ENCODE peak calls at places on chromosome 14, in seven cellular contexts. One of them, this sample, is unnamed. For H3K4me1, the result is how much of the 10 kb centered on the place peaks cover.

GRCh38 chr14:51369814-51370213 is 129.8 kb downstream of the TMX1 start:
- DNase-seq in psoas muscle: no peak
- DNase-seq in adipocyte: no peak
- DNase-seq in mammary epithelial cell: no peak
- DNase-seq in heart right ventricle: no peak
- DNase-seq in stomach: no peak
- DNase-seq in Peyer's patch: no peak
- DNase-seq in this sample: no peak

GRCh38 chr14:49766839-49767238 is 1.1 kb upstream of the KLHDC2 start:
- DNase-seq in psoas muscle: no peak
- DNase-seq in adipocyte: peak
- DNase-seq in mammary epithelial cell: peak
- DNase-seq in heart right ventricle: no peak
- DNase-seq in stomach: no peak
- DNase-seq in Peyer's patch: no peak
- DNase-seq in this sample: no peak

GRCh38 chr14:53055003-53055402 is 98.1 kb downstream of the DDHD1 start:
- DNase-seq in psoas muscle: no peak
- DNase-seq in adipocyte: peak
- DNase-seq in mammary epithelial cell: peak
- DNase-seq in heart right ventricle: no peak
- DNase-seq in stomach: no peak
- DNase-seq in Peyer's patch: no peak
- DNase-seq in this sample: no peak

GRCh38 chr14:89041245-89041585 is 216.8 kb downstream of the TTC8 start:
- DNase-seq in psoas muscle: peak
- DNase-seq in adipocyte: no peak
- DNase-seq in mammary epithelial cell: peak
- DNase-seq in heart right ventricle: peak
- DNase-seq in stomach: peak
- DNase-seq in Peyer's patch: peak
- DNase-seq in this sample: peak

GRCh38 chr14:68715032-68715924 is 77.6 kb downstream of the ZFP36L1 start:
- DNase-seq in psoas muscle: no peak
- DNase-seq in adipocyte: no peak
- DNase-seq in mammary epithelial cell: peak
- DNase-seq in heart right ventricle: no peak
- DNase-seq in stomach: no peak
- DNase-seq in Peyer's patch: no peak
- DNase-seq in this sample: no peak

GRCh38 chr14:90139199-90139598 is 77.4 kb downstream of the KCNK13 start:
- DNase-seq in psoas muscle: no peak
- DNase-seq in adipocyte: no peak
- DNase-seq in mammary epithelial cell: no peak
- DNase-seq in heart right ventricle: no peak
- DNase-seq in stomach: no peak
- DNase-seq in Peyer's patch: no peak
- DNase-seq in this sample: no peak

GRCh38 chr14:65095633-65096205 is 6.6 kb downstream of the MAX start:
- DNase-seq in psoas muscle: peak
- DNase-seq in adipocyte: peak
- DNase-seq in mammary epithelial cell: no peak
- DNase-seq in heart right ventricle: peak
- DNase-seq in stomach: peak
- DNase-seq in Peyer's patch: no peak
- DNase-seq in this sample: peak

GRCh38 chr14:37411079-37411735 is 183.8 kb downstream of the FOXA1 start:
- DNase-seq in psoas muscle: no peak
- DNase-seq in adipocyte: peak
- DNase-seq in mammary epithelial cell: no peak
- DNase-seq in heart right ventricle: no peak
- DNase-seq in stomach: no peak
- DNase-seq in Peyer's patch: no peak
- DNase-seq in this sample: no peak

GRCh38 chr14:77033622-77034521 is 5.4 kb upstream of the IRF2BPL start:
- DNase-seq in psoas muscle: peak
- DNase-seq in adipocyte: peak
- DNase-seq in mammary epithelial cell: peak
- DNase-seq in heart right ventricle: peak
- DNase-seq in stomach: peak
- DNase-seq in Peyer's patch: peak
- DNase-seq in this sample: peak

GRCh38 chr14:100289916-100290606 is 16.2 kb downstream of the SLC25A29 start:
- DNase-seq in psoas muscle: no peak
- DNase-seq in adipocyte: no peak
- DNase-seq in mammary epithelial cell: no peak
- DNase-seq in heart right ventricle: no peak
- DNase-seq in stomach: no peak
- DNase-seq in Peyer's patch: no peak
- DNase-seq in this sample: no peak

GRCh38 chr14:41570415-41571155 is 36.1 kb upstream of the LRFN5 start:
- DNase-seq in psoas muscle: no peak
- DNase-seq in adipocyte: no peak
- DNase-seq in mammary epithelial cell: no peak
- DNase-seq in heart right ventricle: no peak
- DNase-seq in stomach: no peak
- DNase-seq in Peyer's patch: no peak
- DNase-seq in this sample: no peak

GRCh38 chr14:89276424-89276975 is 140.5 kb downstream of the FOXN3 start:
- DNase-seq in psoas muscle: no peak
- DNase-seq in adipocyte: no peak
- DNase-seq in mammary epithelial cell: peak
- DNase-seq in heart right ventricle: no peak
- DNase-seq in stomach: no peak
- DNase-seq in Peyer's patch: no peak
- DNase-seq in this sample: no peak

GRCh38 chr14:34368115-34368970 is 93.7 kb downstream of the SPTSSA start:
- DNase-seq in psoas muscle: no peak
- DNase-seq in adipocyte: peak
- DNase-seq in mammary epithelial cell: peak
- DNase-seq in heart right ventricle: no peak
- DNase-seq in stomach: no peak
- DNase-seq in Peyer's patch: no peak
- DNase-seq in this sample: no peak

GRCh38 chr14:49203676-49204075 is 382.5 kb downstream of the RPS29 start:
- DNase-seq in psoas muscle: no peak
- DNase-seq in adipocyte: no peak
- DNase-seq in mammary epithelial cell: no peak
- DNase-seq in heart right ventricle: no peak
- DNase-seq in stomach: no peak
- DNase-seq in Peyer's patch: no peak
- DNase-seq in this sample: no peak

GRCh38 chr14:100239840-100240724 is 1.1 kb downstream of the YY1 start:
- DNase-seq in psoas muscle: peak
- DNase-seq in adipocyte: peak
- DNase-seq in mammary epithelial cell: peak
- DNase-seq in heart right ventricle: peak
- DNase-seq in stomach: peak
- DNase-seq in Peyer's patch: peak
- DNase-seq in this sample: peak

GRCh38 chr14:83842536-83842935 is 1687.4 kb upstream of the FLRT2 start:
- DNase-seq in psoas muscle: no peak
- DNase-seq in adipocyte: no peak
- DNase-seq in mammary epithelial cell: no peak
- DNase-seq in heart right ventricle: no peak
- DNase-seq in stomach: no peak
- DNase-seq in Peyer's patch: no peak
- DNase-seq in this sample: no peak

GRCh38 chr14:44291516-44291915 is 215.6 kb downstream of the FSCB start:
- DNase-seq in psoas muscle: no peak
- DNase-seq in adipocyte: no peak
- DNase-seq in mammary epithelial cell: no peak
- DNase-seq in heart right ventricle: no peak
- DNase-seq in stomach: no peak
- DNase-seq in Peyer's patch: no peak
- DNase-seq in this sample: no peak

GRCh38 chr14:101502761-101503392 is 58.4 kb upstream of the DIO3 start:
- DNase-seq in psoas muscle: no peak
- DNase-seq in adipocyte: no peak
- DNase-seq in mammary epithelial cell: no peak
- DNase-seq in heart right ventricle: no peak
- DNase-seq in stomach: peak
- DNase-seq in Peyer's patch: peak
- DNase-seq in this sample: peak

GRCh38 chr14:46054526-46054925 is 597.1 kb downstream of the RPL10L start:
- DNase-seq in psoas muscle: no peak
- DNase-seq in adipocyte: no peak
- DNase-seq in mammary epithelial cell: peak
- DNase-seq in heart right ventricle: no peak
- DNase-seq in stomach: no peak
- DNase-seq in Peyer's patch: no peak
- DNase-seq in this sample: no peak

GRCh38 chr14:100609331-100609870 is 22.2 kb upstream of the BEGAIN start:
- DNase-seq in psoas muscle: no peak
- DNase-seq in adipocyte: no peak
- DNase-seq in mammary epithelial cell: no peak
- DNase-seq in heart right ventricle: no peak
- DNase-seq in stomach: no peak
- DNase-seq in Peyer's patch: no peak
- DNase-seq in this sample: no peak

GRCh38 chr14:70188608-70189540 is at the start of gene SLC8A3:
- DNase-seq in psoas muscle: peak
- DNase-seq in adipocyte: peak
- DNase-seq in mammary epithelial cell: peak
- DNase-seq in heart right ventricle: no peak
- DNase-seq in stomach: peak
- DNase-seq in Peyer's patch: peak
- DNase-seq in this sample: no peak

GRCh38 chr14:22488522-22489246 is 100.3 kb downstream of the DAD1 start:
- DNase-seq in psoas muscle: no peak
- DNase-seq in adipocyte: no peak
- DNase-seq in mammary epithelial cell: no peak
- DNase-seq in heart right ventricle: no peak
- DNase-seq in stomach: no peak
- DNase-seq in Peyer's patch: no peak
- DNase-seq in this sample: no peak
- H3K4me1 ChIP-seq in psoas muscle: under half
- H3K4me1 ChIP-seq in adipocyte: under half
- H3K4me1 ChIP-seq in mammary epithelial cell: under half
- H3K4me1 ChIP-seq in heart right ventricle: under half
- H3K4me1 ChIP-seq in stomach: under half
- H3K4me1 ChIP-seq in Peyer's patch: under half
- H3K4me1 ChIP-seq in this sample: under half

GRCh38 chr14:22478247-22478646 is 110.8 kb downstream of the DAD1 start:
- DNase-seq in psoas muscle: no peak
- DNase-seq in adipocyte: no peak
- DNase-seq in mammary epithelial cell: no peak
- DNase-seq in heart right ventricle: no peak
- DNase-seq in stomach: no peak
- DNase-seq in Peyer's patch: no peak
- DNase-seq in this sample: no peak

GRCh38 chr14:22479132-22479531 is 109.9 kb downstream of the DAD1 start:
- DNase-seq in psoas muscle: no peak
- DNase-seq in adipocyte: no peak
- DNase-seq in mammary epithelial cell: no peak
- DNase-seq in heart right ventricle: no peak
- DNase-seq in stomach: no peak
- DNase-seq in Peyer's patch: no peak
- DNase-seq in this sample: no peak

GRCh38 chr14:22481546-22481945 is 107.5 kb downstream of the DAD1 start:
- DNase-seq in psoas muscle: no peak
- DNase-seq in adipocyte: no peak
- DNase-seq in mammary epithelial cell: no peak
- DNase-seq in heart right ventricle: no peak
- DNase-seq in stomach: no peak
- DNase-seq in Peyer's patch: no peak
- DNase-seq in this sample: no peak

GRCh38 chr14:22478670-22479069 is 110.4 kb downstream of the DAD1 start:
- DNase-seq in psoas muscle: peak
- DNase-seq in adipocyte: no peak
- DNase-seq in mammary epithelial cell: no peak
- DNase-seq in heart right ventricle: peak
- DNase-seq in stomach: no peak
- DNase-seq in Peyer's patch: no peak
- DNase-seq in this sample: no peak

GRCh38 chr14:22479781-22480464 is 109.1 kb downstream of the DAD1 start:
- DNase-seq in psoas muscle: no peak
- DNase-seq in adipocyte: peak
- DNase-seq in mammary epithelial cell: no peak
- DNase-seq in heart right ventricle: no peak
- DNase-seq in stomach: no peak
- DNase-seq in Peyer's patch: no peak
- DNase-seq in this sample: no peak
- H3K4me1 ChIP-seq in psoas muscle: under half
- H3K4me1 ChIP-seq in adipocyte: half or more
- H3K4me1 ChIP-seq in mammary epithelial cell: under half
- H3K4me1 ChIP-seq in heart right ventricle: half or more
- H3K4me1 ChIP-seq in stomach: under half
- H3K4me1 ChIP-seq in Peyer's patch: under half
- H3K4me1 ChIP-seq in this sample: under half

DNA sequence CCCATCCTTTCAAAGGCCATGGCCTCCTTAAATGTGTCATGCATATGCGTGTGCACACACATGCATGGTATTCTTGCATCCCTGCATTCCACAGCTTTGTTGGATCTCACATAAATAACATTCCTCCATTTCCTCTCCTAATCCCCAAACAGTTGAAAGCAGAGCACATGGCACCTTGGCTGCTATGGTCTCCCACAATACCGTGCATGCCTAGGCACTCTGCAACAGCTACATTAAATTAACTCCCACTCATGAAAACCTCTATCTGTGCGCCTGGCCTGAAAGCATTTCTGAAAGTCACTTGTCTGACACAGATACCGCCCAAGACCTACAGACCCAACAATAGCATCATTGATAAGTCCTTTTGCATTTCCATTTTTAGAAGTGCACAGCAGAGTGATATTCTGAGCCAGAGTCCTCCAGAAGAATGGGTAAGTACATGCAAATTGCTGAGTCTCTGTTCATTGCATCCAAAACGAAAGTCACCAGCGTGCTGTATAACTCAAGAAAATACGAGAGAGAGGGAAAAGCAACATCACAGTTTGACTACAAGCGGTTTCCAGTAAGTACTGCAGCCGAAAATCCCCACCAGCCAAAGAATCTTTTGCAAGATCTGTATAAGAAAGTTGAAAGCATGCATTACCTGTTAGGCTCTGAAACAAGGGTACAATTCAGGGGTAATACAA is 436 bp downstream of the ASB2 start:
- DNase-seq in psoas muscle: no peak
- DNase-seq in adipocyte: no peak
- DNase-seq in mammary epithelial cell: no peak
- DNase-seq in heart right ventricle: no peak
- DNase-seq in stomach: no peak
- DNase-seq in Peyer's patch: no peak
- DNase-seq in this sample: no peak
- H3K4me1 ChIP-seq in psoas muscle: under half
- H3K4me1 ChIP-seq in adipocyte: under half
- H3K4me1 ChIP-seq in mammary epithelial cell: under half
- H3K4me1 ChIP-seq in heart right ventricle: under half
- H3K4me1 ChIP-seq in stomach: under half
- H3K4me1 ChIP-seq in Peyer's patch: under half
- H3K4me1 ChIP-seq in this sample: under half

DNA sequence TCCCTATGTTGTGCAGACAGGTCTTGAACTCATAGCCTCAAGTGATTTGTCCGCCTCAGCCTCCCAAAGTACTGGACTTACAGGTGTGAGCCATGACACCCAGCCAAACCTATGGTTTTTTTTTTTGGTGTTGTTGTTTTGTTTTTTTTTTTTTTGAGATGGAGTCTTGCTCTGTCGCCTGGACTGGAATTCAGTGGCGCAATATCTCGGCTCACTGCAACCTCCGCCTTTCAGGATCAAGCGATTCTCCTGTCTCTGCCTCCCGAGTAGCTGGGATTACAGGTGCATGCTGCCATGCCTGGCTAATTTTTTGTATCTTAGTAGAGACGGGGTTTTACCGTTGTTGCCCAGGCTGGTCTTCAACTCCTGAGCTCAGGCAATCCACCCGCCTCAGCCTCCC is 11.3 kb upstream of the RCOR1 start:
- DNase-seq in psoas muscle: no peak
- DNase-seq in adipocyte: no peak
- DNase-seq in mammary epithelial cell: no peak
- DNase-seq in heart right ventricle: no peak
- DNase-seq in stomach: no peak
- DNase-seq in Peyer's patch: no peak
- DNase-seq in this sample: no peak
- H3K4me1 ChIP-seq in psoas muscle: under half
- H3K4me1 ChIP-seq in adipocyte: under half
- H3K4me1 ChIP-seq in mammary epithelial cell: under half
- H3K4me1 ChIP-seq in heart right ventricle: under half
- H3K4me1 ChIP-seq in stomach: under half
- H3K4me1 ChIP-seq in Peyer's patch: under half
- H3K4me1 ChIP-seq in this sample: under half